ENCODE peak calls at places on chromosomes 6 and 20, in five cellular contexts. E, G, N, B and L are unnamed samples.

GRCh38 chr6:1624071-1624847 is 14.5 kb downstream of the FOXC1 start:
- DNase-seq in E (no peak), G (no peak), N (no peak), B (no peak), L (no peak)

GRCh38 chr6:131685266-131685780 is 15.9 kb downstream of the OR2A4 start:
- DNase-seq in E (no peak), G (no peak), N (no peak), B (no peak), L (no peak)

GRCh38 chr6:47413752-47414516 is 63.7 kb upstream of the CD2AP start:
- DNase-seq in E (no peak), G (no peak), N (peak), B (peak), L (peak)

GRCh38 chr6:125393449-125393858 is 91.7 kb upstream of the HDDC2 start:
- DNase-seq in E (no peak), G (no peak), N (no peak), B (no peak), L (no peak)

GRCh38 chr6:28053584-28053983 is 26.8 kb upstream of the ZNF165 start:
- DNase-seq in E (no peak), G (no peak), N (no peak), B (no peak), L (no peak)

GRCh38 chr6:43298565-43299337 is 691 bp downstream of the SLC22A7 start:
- DNase-seq in E (no peak), G (no peak), N (no peak), B (no peak), L (peak)

GRCh38 chr6:99512033-99512432 is 3.2 kb downstream of the USP45 start:
- DNase-seq in E (no peak), G (no peak), N (no peak), B (no peak), L (no peak)

GRCh38 chr20:17969884-17970409 is 1.1 kb downstream of the MGME1 start:
- DNase-seq in E (peak), G (no peak), N (no peak), B (peak), L (no peak)

GRCh38 chr20:46562373-46563169 is 12.1 kb upstream of the OCSTAMP start:
- DNase-seq in E (peak), G (peak), N (peak), B (peak), L (peak)

GRCh38 chr6:53483423-53484353 is 61.2 kb downstream of the GCLC start:
- DNase-seq in E (peak), G (no peak), N (peak), B (peak), L (no peak)

GRCh38 chr20:50824137-50824536 is 29.3 kb downstream of the BCAS4 start:
- DNase-seq in E (peak), G (no peak), N (peak), B (no peak), L (no peak)

GRCh38 chr6:6772751-6773150 is 184.2 kb downstream of the LY86 start:
- DNase-seq in E (no peak), G (no peak), N (no peak), B (no peak), L (no peak)

GRCh38 chr6:68256391-68256790 is 378.7 kb upstream of the ADGRB3 start:
- DNase-seq in E (no peak), G (no peak), N (no peak), B (no peak), L (no peak)

GRCh38 chr20:57807418-57808265 is 97.8 kb upstream of the PMEPA1 start:
- DNase-seq in E (no peak), G (no peak), N (peak), B (no peak), L (no peak)

GRCh38 chr20:49908258-49908565 is 7.1 kb downstream of the SPATA2 start:
- DNase-seq in E (no peak), G (no peak), N (no peak), B (no peak), L (no peak)

GRCh38 chr20:32563311-32564272 is 21.5 kb downstream of the NOL4L start:
- DNase-seq in E (no peak), G (no peak), N (no peak), B (no peak), L (no peak)

GRCh38 chr6:139588076-139588639 is 213.7 kb upstream of the CITED2 start:
- DNase-seq in E (no peak), G (no peak), N (no peak), B (no peak), L (no peak)

GRCh38 chr20:52191132-52191435 is 495 bp downstream of the ZFP64 start:
- DNase-seq in E (no peak), G (no peak), N (no peak), B (no peak), L (no peak)

GRCh38 chr6:44672086-44672485 is 284.6 kb downstream of the CDC5L start:
- DNase-seq in E (no peak), G (no peak), N (no peak), B (no peak), L (no peak)

GRCh38 chr6:146901940-146902816 is 302.0 kb upstream of the STXBP5 start:
- DNase-seq in E (no peak), G (no peak), N (no peak), B (no peak), L (no peak)

GRCh38 chr6:106569444-106569843 is 59.9 kb downstream of the RTN4IP1 start:
- DNase-seq in E (no peak), G (no peak), N (no peak), B (no peak), L (no peak)

GRCh38 chr20:63589261-63590217 is 15.5 kb upstream of the HELZ2 start:
- DNase-seq in E (no peak), G (no peak), N (no peak), B (no peak), L (no peak)

GRCh38 chr6:106783631-106784566 is 154.5 kb downstream of the QRSL1 start:
- DNase-seq in E (no peak), G (no peak), N (no peak), B (no peak), L (no peak)

GRCh38 chr6:3759656-3760245 is 8.2 kb upstream of the PXDC1 start:
- DNase-seq in E (no peak), G (no peak), N (no peak), B (no peak), L (no peak)

GRCh38 chr20:25483431-25484132 is 76.1 kb downstream of the GINS1 start:
- DNase-seq in E (no peak), G (no peak), N (no peak), B (no peak), L (no peak)

GRCh38 chr20:44861547-44862006 is 23.9 kb upstream of the YWHAB start:
- DNase-seq in E (peak), G (no peak), N (peak), B (no peak), L (no peak)

GRCh38 chr20:8094415-8094818 is 37.6 kb upstream of the PLCB1 start:
- DNase-seq in E (peak), G (peak), N (peak), B (peak), L (no peak)

GRCh38 chr6:108118791-108119211 is 44.3 kb upstream of the OSTM1 start:
- DNase-seq in E (no peak), G (no peak), N (no peak), B (no peak), L (no peak)

GRCh38 chr6:55033021-55033546 is 141.2 kb upstream of the HCRTR2 start:
- DNase-seq in E (no peak), G (no peak), N (no peak), B (no peak), L (no peak)

GRCh38 chr6:100620085-100620484 is 155.4 kb upstream of the SIM1 start:
- DNase-seq in E (no peak), G (no peak), N (no peak), B (no peak), L (no peak)

GRCh38 chr20:37337208-37337955 is 8.6 kb upstream of the SRC start:
- DNase-seq in E (no peak), G (no peak), N (no peak), B (no peak), L (no peak)

GRCh38 chr6:156557269-156557885 is 219.8 kb upstream of the ARID1B start:
- DNase-seq in E (no peak), G (no peak), N (no peak), B (no peak), L (no peak)

GRCh38 chr6:166955121-166955864 is 1.1 kb downstream of the RNASET2 start:
- DNase-seq in E (peak), G (no peak), N (no peak), B (no peak), L (no peak)

GRCh38 chr20:4603724-4604123 is 118.0 kb upstream of the PRND start:
- DNase-seq in E (no peak), G (no peak), N (no peak), B (no peak), L (no peak)

GRCh38 chr20:4605166-4605565 is 116.5 kb upstream of the PRND start:
- DNase-seq in E (no peak), G (no peak), N (no peak), B (no peak), L (no peak)

GRCh38 chr20:4604580-4604979 is 117.1 kb upstream of the PRND start:
- DNase-seq in E (no peak), G (no peak), N (no peak), B (no peak), L (no peak)

GRCh38 chr20:4602297-4602631 is 119.4 kb upstream of the PRND start:
- DNase-seq in E (no peak), G (no peak), N (no peak), B (no peak), L (no peak)

DNA sequence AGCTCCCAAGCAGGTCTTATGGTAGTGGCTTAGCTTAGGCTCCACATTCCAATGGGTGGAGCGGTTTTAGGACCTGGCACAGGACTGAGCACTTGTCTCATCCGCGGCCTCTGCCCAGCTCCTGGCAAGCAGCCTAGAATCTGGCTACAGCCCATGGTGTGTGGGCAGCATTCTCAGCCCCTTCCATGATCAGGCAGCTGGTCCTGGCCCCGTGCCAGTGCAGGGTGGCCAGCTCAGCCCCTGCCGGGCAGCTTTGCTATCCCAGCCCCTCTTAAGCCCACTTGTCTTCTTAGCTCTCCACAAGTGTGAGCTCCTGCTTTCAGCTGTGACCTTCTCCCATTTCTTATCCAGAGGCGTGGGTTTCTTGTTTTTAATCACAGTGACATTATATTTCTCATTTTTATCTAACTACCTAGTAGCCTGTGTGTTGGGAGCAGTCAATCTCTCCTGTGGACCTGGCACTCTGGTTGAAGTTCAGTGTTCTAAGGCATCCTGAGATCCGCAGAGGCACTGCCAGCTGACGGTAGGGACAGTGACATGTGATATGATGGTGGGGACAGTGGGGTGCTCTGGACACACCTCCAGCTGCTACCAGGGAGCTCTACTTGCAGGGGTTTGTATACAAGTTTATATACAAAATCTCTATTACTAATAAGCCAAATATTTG is 119.9 kb upstream of the PRND start:
- DNase-seq in E (no peak), G (no peak), N (peak), B (peak), L (no peak)
- TF ChIP-seq CTCF in E (no peak), G (no peak), N (no peak), B (no peak), L (no peak)

GRCh38 chr6:37741757-37742400 is 44.2 kb upstream of the MDGA1 start:
- DNase-seq in E (no peak), G (no peak), N (no peak), B (no peak), L (no peak)
- TF ChIP-seq CTCF in E (peak), G (no peak), N (no peak), B (peak), L (peak)

DNA sequence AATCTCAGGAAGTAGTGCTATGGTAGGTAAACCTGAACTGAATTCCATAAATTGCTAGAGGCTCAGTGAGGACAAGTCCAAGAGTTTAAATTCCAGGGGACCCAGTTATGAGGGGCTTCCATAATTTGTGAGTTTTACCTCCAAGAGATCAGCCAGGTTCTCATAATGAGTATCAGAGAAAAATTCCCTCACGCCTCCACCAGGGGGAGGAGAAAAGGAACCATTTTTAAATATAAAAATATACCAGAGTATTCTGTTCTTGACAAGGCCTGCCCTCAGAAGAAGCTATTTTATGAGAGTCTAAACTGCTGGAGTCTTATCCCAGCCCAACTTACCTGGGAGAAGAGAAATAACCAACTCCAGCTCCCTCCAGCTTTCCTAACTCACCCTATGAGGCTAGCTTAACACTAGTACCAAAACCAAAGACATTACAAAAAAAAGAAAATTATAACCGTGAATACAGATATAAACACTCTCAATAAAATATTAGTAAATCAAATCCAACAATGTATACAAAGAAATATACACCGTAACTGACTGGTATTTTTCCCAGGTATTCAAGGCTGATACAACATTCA is 158.7 kb downstream of the TFAP2A start:
- DNase-seq in E (no peak), G (no peak), N (no peak), B (no peak), L (no peak)
- TF ChIP-seq CTCF in E (peak), G (no peak), N (no peak), B (no peak), L (peak)

GRCh38 chr6:160315310-160315709 is 32.9 kb upstream of the SLC22A3 start:
- DNase-seq in E (no peak), G (no peak), N (no peak), B (no peak), L (no peak)
- TF ChIP-seq CTCF in E (no peak), G (no peak), N (no peak), B (no peak), L (no peak)

GRCh38 chr6:155077331-155077730 is 82.2 kb downstream of the TIAM2 start:
- DNase-seq in E (no peak), G (no peak), N (peak), B (no peak), L (no peak)
- TF ChIP-seq CTCF in E (no peak), G (no peak), N (no peak), B (no peak), L (no peak)

GRCh38 chr20:61285152-61285645 is 33.1 kb downstream of the CDH4 start:
- DNase-seq in E (no peak), G (no peak), N (no peak), B (no peak), L (no peak)

GRCh38 chr20:61285691-61286090 is 33.6 kb downstream of the CDH4 start:
- DNase-seq in E (no peak), G (no peak), N (no peak), B (no peak), L (no peak)

GRCh38 chr20:61288331-61288784 is 36.3 kb downstream of the CDH4 start:
- DNase-seq in E (no peak), G (no peak), N (no peak), B (no peak), L (no peak)

GRCh38 chr20:61289166-61289565 is 37.1 kb downstream of the CDH4 start:
- DNase-seq in E (no peak), G (no peak), N (no peak), B (no peak), L (no peak)

DNA sequence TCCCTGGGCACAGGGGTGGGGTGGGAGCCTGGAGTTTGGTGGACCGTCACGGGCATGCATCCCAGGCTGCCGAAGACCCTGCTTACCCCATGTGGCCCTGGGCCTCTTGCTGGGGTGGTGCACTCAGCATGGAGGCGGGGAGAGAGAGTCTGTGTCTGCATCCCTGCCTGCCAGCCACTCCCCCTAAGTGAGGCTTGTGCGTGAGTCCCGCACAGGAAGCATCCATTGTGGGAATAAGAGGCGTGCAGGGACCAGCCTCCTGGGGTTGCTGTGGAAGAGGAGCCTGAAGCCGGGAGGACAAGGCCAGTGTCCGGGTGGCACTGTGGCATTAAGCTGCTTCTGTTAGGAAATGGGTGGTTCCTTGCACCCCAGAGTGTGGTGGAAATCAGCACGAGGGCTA is 35.5 kb downstream of the CDH4 start:
- DNase-seq in E (no peak), G (no peak), N (no peak), B (no peak), L (no peak)
- TF ChIP-seq CTCF in E (no peak), G (no peak), N (no peak), B (no peak), L (no peak)

GRCh38 chr6:75421316-75422023 is 72.1 kb downstream of the FILIP1 start:
- DNase-seq in E (no peak), G (no peak), N (no peak), B (no peak), L (no peak)
- TF ChIP-seq CTCF in E (no peak), G (no peak), N (no peak), B (no peak), L (no peak)

GRCh38 chr6:163460307-163460782 is 45.8 kb downstream of the QKI start:
- DNase-seq in E (no peak), G (no peak), N (no peak), B (no peak), L (no peak)

GRCh38 chr6:163455553-163455952 is 41.0 kb downstream of the QKI start:
- DNase-seq in E (no peak), G (no peak), N (no peak), B (no peak), L (no peak)

GRCh38 chr6:163459536-163459935 is 45.0 kb downstream of the QKI start:
- DNase-seq in E (no peak), G (no peak), N (no peak), B (no peak), L (no peak)

GRCh38 chr6:163459007-163459406 is 44.5 kb downstream of the QKI start:
- DNase-seq in E (no peak), G (no peak), N (no peak), B (no peak), L (no peak)

GRCh38 chr6:163457637-163458561 is 43.4 kb downstream of the QKI start:
- DNase-seq in E (peak), G (no peak), N (peak), B (no peak), L (no peak)
- TF ChIP-seq CTCF in E (no peak), G (no peak), N (no peak), B (no peak), L (no peak)

GRCh38 chr6:84227044-84227433 is 404 bp downstream of the CEP162 start:
- DNase-seq in E (no peak), G (no peak), N (no peak), B (no peak), L (no peak)

GRCh38 chr6:84227434-84228197 is at the start of gene CEP162:
- DNase-seq in E (peak), G (peak), N (peak), B (peak), L (no peak)

GRCh38 chr6:84222426-84222825 is 5.0 kb downstream of the CEP162 start:
- DNase-seq in E (no peak), G (no peak), N (no peak), B (no peak), L (no peak)

GRCh38 chr6:84224251-84224650 is 3.2 kb downstream of the CEP162 start:
- DNase-seq in E (no peak), G (no peak), N (no peak), B (no peak), L (no peak)

GRCh38 chr6:84228198-84228543 is 728 bp upstream of the CEP162 start:
- DNase-seq in E (no peak), G (no peak), N (no peak), B (no peak), L (no peak)
- TF ChIP-seq CTCF in E (no peak), G (no peak), N (no peak), B (no peak), L (no peak)

GRCh38 chr20:36217226-36217625 is 19.1 kb upstream of the AAR2 start:
- DNase-seq in E (no peak), G (no peak), N (no peak), B (no peak), L (no peak)

GRCh38 chr20:36216314-36217025 is 19.8 kb upstream of the AAR2 start:
- DNase-seq in E (no peak), G (no peak), N (no peak), B (no peak), L (no peak)

GRCh38 chr20:36213362-36213761 is 22.9 kb upstream of the AAR2 start:
- DNase-seq in E (no peak), G (no peak), N (no peak), B (no peak), L (no peak)

GRCh38 chr20:36215778-36216177 is 20.5 kb upstream of the AAR2 start:
- DNase-seq in E (no peak), G (no peak), N (no peak), B (no peak), L (no peak)

DNA sequence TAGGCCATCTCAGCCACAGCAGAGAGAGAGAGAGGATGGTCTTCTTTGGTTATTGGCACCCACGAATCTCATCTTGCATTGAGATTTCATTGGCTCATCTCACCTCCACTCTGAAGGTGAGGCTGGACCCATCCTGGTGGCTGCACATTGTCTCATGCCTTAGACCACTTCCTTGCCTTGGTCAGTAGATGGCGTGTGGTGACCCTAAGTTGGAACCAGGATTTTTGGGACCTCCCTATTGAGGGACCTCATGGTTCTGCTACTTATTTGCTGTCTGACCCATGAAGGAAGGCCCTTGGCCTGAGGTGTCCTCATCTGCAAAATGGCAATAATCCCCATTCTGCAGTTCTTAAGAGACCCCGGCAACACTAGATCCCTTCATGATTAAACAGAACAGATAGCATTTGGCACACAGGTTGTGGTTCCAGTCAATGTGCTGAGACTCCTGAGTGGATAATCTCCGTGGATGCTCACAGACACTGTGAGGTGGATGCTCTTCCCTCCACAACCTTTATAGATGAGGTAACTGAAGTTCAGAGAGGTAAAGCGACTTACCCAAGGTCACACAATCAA is 21.5 kb upstream of the AAR2 start:
- DNase-seq in E (no peak), G (no peak), N (no peak), B (no peak), L (no peak)
- TF ChIP-seq CTCF in E (peak), G (no peak), N (no peak), B (peak), L (peak)